ENCODE peak calls at places on chromosomes 2 and 18, in nine cellular contexts. One of them, this sample, is unnamed.

GRCh38 chr2:174544156-174544555 is 53.4 kb downstream of the WIPF1 start:
- DNase-seq in substantia nigra: no peak
- DNase-seq in COR-L47: no peak
- DNase-seq in activated CD8-positive, alpha-beta memory T cell treated with anti-CD3 and anti-CD28 coated beads for 4 hours: no peak
- DNase-seq in GM12865: no peak
- DNase-seq in ELR: no peak
- DNase-seq in HEK293T: no peak
- DNase-seq in SHP77: no peak
- DNase-seq in activated CD4-positive, alpha-beta T cell treated with anti-CD3 and anti-CD28 coated beads, Interleukin-2, amount 50 U/mL, for 24 hours: no peak
- DNase-seq in this sample: no peak

GRCh38 chr2:184685999-184686841 is 87.9 kb downstream of the ZNF804A start:
- DNase-seq in HEK293T: no peak
- DNase-seq in SHP77: no peak
- DNase-seq in substantia nigra: no peak
- DNase-seq in COR-L47: no peak
- DNase-seq in GM12865: no peak
- DNase-seq in ELR: peak
- DNase-seq in activated CD4-positive, alpha-beta T cell treated with anti-CD3 and anti-CD28 coated beads, Interleukin-2, amount 50 U/mL, for 24 hours: no peak
- DNase-seq in activated CD8-positive, alpha-beta memory T cell treated with anti-CD3 and anti-CD28 coated beads for 4 hours: no peak
- DNase-seq in this sample: peak

GRCh38 chr2:235050992-235051351 is 99.2 kb downstream of the SH3BP4 start:
- DNase-seq in ELR: peak
- DNase-seq in GM12865: no peak
- DNase-seq in substantia nigra: peak
- DNase-seq in HEK293T: peak
- DNase-seq in activated CD4-positive, alpha-beta T cell treated with anti-CD3 and anti-CD28 coated beads, Interleukin-2, amount 50 U/mL, for 24 hours: no peak
- DNase-seq in activated CD8-positive, alpha-beta memory T cell treated with anti-CD3 and anti-CD28 coated beads for 4 hours: no peak
- DNase-seq in SHP77: peak
- DNase-seq in COR-L47: peak
- DNase-seq in this sample: peak

GRCh38 chr2:122491011-122491410 is 735.6 kb downstream of the TSN start:
- DNase-seq in substantia nigra: no peak
- DNase-seq in activated CD4-positive, alpha-beta T cell treated with anti-CD3 and anti-CD28 coated beads, Interleukin-2, amount 50 U/mL, for 24 hours: no peak
- DNase-seq in SHP77: no peak
- DNase-seq in GM12865: peak
- DNase-seq in ELR: no peak
- DNase-seq in HEK293T: no peak
- DNase-seq in COR-L47: no peak
- DNase-seq in activated CD8-positive, alpha-beta memory T cell treated with anti-CD3 and anti-CD28 coated beads for 4 hours: no peak
- DNase-seq in this sample: no peak

GRCh38 chr2:134142903-134143302 is 111.0 kb upstream of the MGAT5 start:
- DNase-seq in activated CD8-positive, alpha-beta memory T cell treated with anti-CD3 and anti-CD28 coated beads for 4 hours: no peak
- DNase-seq in activated CD4-positive, alpha-beta T cell treated with anti-CD3 and anti-CD28 coated beads, Interleukin-2, amount 50 U/mL, for 24 hours: no peak
- DNase-seq in SHP77: no peak
- DNase-seq in ELR: peak
- DNase-seq in GM12865: no peak
- DNase-seq in COR-L47: no peak
- DNase-seq in HEK293T: no peak
- DNase-seq in substantia nigra: no peak
- DNase-seq in this sample: peak

GRCh38 chr18:73235921-73236320 is 368.1 kb upstream of the NETO1 start:
- DNase-seq in substantia nigra: no peak
- DNase-seq in activated CD8-positive, alpha-beta memory T cell treated with anti-CD3 and anti-CD28 coated beads for 4 hours: no peak
- DNase-seq in COR-L47: no peak
- DNase-seq in GM12865: no peak
- DNase-seq in ELR: no peak
- DNase-seq in HEK293T: no peak
- DNase-seq in SHP77: no peak
- DNase-seq in activated CD4-positive, alpha-beta T cell treated with anti-CD3 and anti-CD28 coated beads, Interleukin-2, amount 50 U/mL, for 24 hours: no peak
- DNase-seq in this sample: no peak

GRCh38 chr2:238913931-238914647 is 66.2 kb downstream of the TWIST2 start:
- DNase-seq in GM12865: no peak
- DNase-seq in SHP77: no peak
- DNase-seq in activated CD8-positive, alpha-beta memory T cell treated with anti-CD3 and anti-CD28 coated beads for 4 hours: no peak
- DNase-seq in ELR: no peak
- DNase-seq in HEK293T: no peak
- DNase-seq in COR-L47: no peak
- DNase-seq in substantia nigra: no peak
- DNase-seq in activated CD4-positive, alpha-beta T cell treated with anti-CD3 and anti-CD28 coated beads, Interleukin-2, amount 50 U/mL, for 24 hours: no peak
- DNase-seq in this sample: no peak

GRCh38 chr18:28198588-28198987 is 21.7 kb upstream of the CDH2 start:
- DNase-seq in COR-L47: no peak
- DNase-seq in activated CD8-positive, alpha-beta memory T cell treated with anti-CD3 and anti-CD28 coated beads for 4 hours: no peak
- DNase-seq in activated CD4-positive, alpha-beta T cell treated with anti-CD3 and anti-CD28 coated beads, Interleukin-2, amount 50 U/mL, for 24 hours: no peak
- DNase-seq in ELR: no peak
- DNase-seq in substantia nigra: no peak
- DNase-seq in GM12865: no peak
- DNase-seq in SHP77: no peak
- DNase-seq in HEK293T: no peak
- DNase-seq in this sample: no peak

GRCh38 chr18:5398269-5398668 is 102.7 kb upstream of the ZBTB14 start:
- DNase-seq in activated CD8-positive, alpha-beta memory T cell treated with anti-CD3 and anti-CD28 coated beads for 4 hours: no peak
- DNase-seq in SHP77: no peak
- DNase-seq in HEK293T: no peak
- DNase-seq in GM12865: no peak
- DNase-seq in substantia nigra: no peak
- DNase-seq in COR-L47: no peak
- DNase-seq in ELR: no peak
- DNase-seq in activated CD4-positive, alpha-beta T cell treated with anti-CD3 and anti-CD28 coated beads, Interleukin-2, amount 50 U/mL, for 24 hours: no peak
- DNase-seq in this sample: no peak

GRCh38 chr18:65788373-65788772 is 37.6 kb downstream of the CDH7 start:
- DNase-seq in GM12865: no peak
- DNase-seq in COR-L47: peak
- DNase-seq in activated CD8-positive, alpha-beta memory T cell treated with anti-CD3 and anti-CD28 coated beads for 4 hours: no peak
- DNase-seq in SHP77: peak
- DNase-seq in ELR: no peak
- DNase-seq in HEK293T: peak
- DNase-seq in substantia nigra: no peak
- DNase-seq in activated CD4-positive, alpha-beta T cell treated with anti-CD3 and anti-CD28 coated beads, Interleukin-2, amount 50 U/mL, for 24 hours: no peak
- DNase-seq in this sample: no peak

GRCh38 chr18:78619854-78620253 is 359.8 kb upstream of the SALL3 start:
- DNase-seq in ELR: no peak
- DNase-seq in HEK293T: no peak
- DNase-seq in substantia nigra: no peak
- DNase-seq in COR-L47: no peak
- DNase-seq in activated CD4-positive, alpha-beta T cell treated with anti-CD3 and anti-CD28 coated beads, Interleukin-2, amount 50 U/mL, for 24 hours: no peak
- DNase-seq in activated CD8-positive, alpha-beta memory T cell treated with anti-CD3 and anti-CD28 coated beads for 4 hours: no peak
- DNase-seq in GM12865: no peak
- DNase-seq in SHP77: no peak
- DNase-seq in this sample: no peak

GRCh38 chr2:8169443-8169842 is 512.4 kb upstream of the ID2 start:
- DNase-seq in activated CD8-positive, alpha-beta memory T cell treated with anti-CD3 and anti-CD28 coated beads for 4 hours: no peak
- DNase-seq in ELR: peak
- DNase-seq in GM12865: no peak
- DNase-seq in activated CD4-positive, alpha-beta T cell treated with anti-CD3 and anti-CD28 coated beads, Interleukin-2, amount 50 U/mL, for 24 hours: no peak
- DNase-seq in COR-L47: no peak
- DNase-seq in substantia nigra: no peak
- DNase-seq in SHP77: no peak
- DNase-seq in HEK293T: no peak
- DNase-seq in this sample: peak

GRCh38 chr2:200383380-200384110 is 77.1 kb downstream of the SPATS2L start:
- DNase-seq in ELR: peak
- DNase-seq in COR-L47: no peak
- DNase-seq in substantia nigra: no peak
- DNase-seq in activated CD8-positive, alpha-beta memory T cell treated with anti-CD3 and anti-CD28 coated beads for 4 hours: no peak
- DNase-seq in activated CD4-positive, alpha-beta T cell treated with anti-CD3 and anti-CD28 coated beads, Interleukin-2, amount 50 U/mL, for 24 hours: no peak
- DNase-seq in HEK293T: no peak
- DNase-seq in GM12865: peak
- DNase-seq in SHP77: no peak
- DNase-seq in this sample: peak

GRCh38 chr18:65547046-65547445 is 203.8 kb upstream of the CDH7 start:
- DNase-seq in GM12865: no peak
- DNase-seq in activated CD8-positive, alpha-beta memory T cell treated with anti-CD3 and anti-CD28 coated beads for 4 hours: no peak
- DNase-seq in COR-L47: no peak
- DNase-seq in SHP77: no peak
- DNase-seq in HEK293T: no peak
- DNase-seq in ELR: no peak
- DNase-seq in activated CD4-positive, alpha-beta T cell treated with anti-CD3 and anti-CD28 coated beads, Interleukin-2, amount 50 U/mL, for 24 hours: no peak
- DNase-seq in substantia nigra: no peak
- DNase-seq in this sample: no peak

GRCh38 chr2:141109633-141110032 is 1021.2 kb downstream of the LRP1B start:
- DNase-seq in activated CD8-positive, alpha-beta memory T cell treated with anti-CD3 and anti-CD28 coated beads for 4 hours: no peak
- DNase-seq in COR-L47: no peak
- DNase-seq in ELR: peak
- DNase-seq in SHP77: no peak
- DNase-seq in substantia nigra: no peak
- DNase-seq in activated CD4-positive, alpha-beta T cell treated with anti-CD3 and anti-CD28 coated beads, Interleukin-2, amount 50 U/mL, for 24 hours: no peak
- DNase-seq in HEK293T: peak
- DNase-seq in GM12865: no peak
- DNase-seq in this sample: no peak

GRCh38 chr2:51511002-51511401 is 479.1 kb upstream of the NRXN1 start:
- DNase-seq in substantia nigra: no peak
- DNase-seq in activated CD8-positive, alpha-beta memory T cell treated with anti-CD3 and anti-CD28 coated beads for 4 hours: no peak
- DNase-seq in activated CD4-positive, alpha-beta T cell treated with anti-CD3 and anti-CD28 coated beads, Interleukin-2, amount 50 U/mL, for 24 hours: no peak
- DNase-seq in HEK293T: no peak
- DNase-seq in COR-L47: no peak
- DNase-seq in GM12865: peak
- DNase-seq in SHP77: no peak
- DNase-seq in ELR: no peak
- DNase-seq in this sample: no peak

GRCh38 chr2:159396796-159397195 is 110.3 kb upstream of the WDSUB1 start:
- DNase-seq in substantia nigra: no peak
- DNase-seq in HEK293T: no peak
- DNase-seq in COR-L47: no peak
- DNase-seq in SHP77: no peak
- DNase-seq in activated CD4-positive, alpha-beta T cell treated with anti-CD3 and anti-CD28 coated beads, Interleukin-2, amount 50 U/mL, for 24 hours: no peak
- DNase-seq in GM12865: no peak
- DNase-seq in activated CD8-positive, alpha-beta memory T cell treated with anti-CD3 and anti-CD28 coated beads for 4 hours: no peak
- DNase-seq in ELR: no peak
- DNase-seq in this sample: no peak

GRCh38 chr2:101858246-101858645 is 133.5 kb upstream of the IL1R2 start:
- DNase-seq in substantia nigra: no peak
- DNase-seq in HEK293T: no peak
- DNase-seq in COR-L47: no peak
- DNase-seq in SHP77: no peak
- DNase-seq in activated CD8-positive, alpha-beta memory T cell treated with anti-CD3 and anti-CD28 coated beads for 4 hours: no peak
- DNase-seq in ELR: peak
- DNase-seq in activated CD4-positive, alpha-beta T cell treated with anti-CD3 and anti-CD28 coated beads, Interleukin-2, amount 50 U/mL, for 24 hours: no peak
- DNase-seq in GM12865: no peak
- DNase-seq in this sample: no peak

GRCh38 chr2:14941151-14941631 is 308.7 kb downstream of the LRATD1 start:
- DNase-seq in SHP77: no peak
- DNase-seq in GM12865: no peak
- DNase-seq in activated CD8-positive, alpha-beta memory T cell treated with anti-CD3 and anti-CD28 coated beads for 4 hours: no peak
- DNase-seq in COR-L47: no peak
- DNase-seq in activated CD4-positive, alpha-beta T cell treated with anti-CD3 and anti-CD28 coated beads, Interleukin-2, amount 50 U/mL, for 24 hours: no peak
- DNase-seq in substantia nigra: no peak
- DNase-seq in ELR: peak
- DNase-seq in HEK293T: no peak
- DNase-seq in this sample: no peak

GRCh38 chr2:118013221-118013723 is 598 bp downstream of the CCDC93 start:
- DNase-seq in SHP77: no peak
- DNase-seq in substantia nigra: peak
- DNase-seq in ELR: peak
- DNase-seq in COR-L47: peak
- DNase-seq in HEK293T: peak
- DNase-seq in activated CD8-positive, alpha-beta memory T cell treated with anti-CD3 and anti-CD28 coated beads for 4 hours: no peak
- DNase-seq in activated CD4-positive, alpha-beta T cell treated with anti-CD3 and anti-CD28 coated beads, Interleukin-2, amount 50 U/mL, for 24 hours: no peak
- DNase-seq in GM12865: peak
- DNase-seq in this sample: no peak

GRCh38 chr2:241959751-241960269 is 90.3 kb downstream of the RTP5 start:
- DNase-seq in ELR: no peak
- DNase-seq in SHP77: no peak
- DNase-seq in COR-L47: no peak
- DNase-seq in substantia nigra: no peak
- DNase-seq in activated CD4-positive, alpha-beta T cell treated with anti-CD3 and anti-CD28 coated beads, Interleukin-2, amount 50 U/mL, for 24 hours: no peak
- DNase-seq in GM12865: no peak
- DNase-seq in activated CD8-positive, alpha-beta memory T cell treated with anti-CD3 and anti-CD28 coated beads for 4 hours: no peak
- DNase-seq in HEK293T: no peak
- DNase-seq in this sample: no peak

GRCh38 chr2:109458512-109458911 is 155.3 kb downstream of the SEPTIN10 start:
- DNase-seq in substantia nigra: no peak
- DNase-seq in GM12865: no peak
- DNase-seq in ELR: no peak
- DNase-seq in activated CD8-positive, alpha-beta memory T cell treated with anti-CD3 and anti-CD28 coated beads for 4 hours: no peak
- DNase-seq in COR-L47: no peak
- DNase-seq in activated CD4-positive, alpha-beta T cell treated with anti-CD3 and anti-CD28 coated beads, Interleukin-2, amount 50 U/mL, for 24 hours: no peak
- DNase-seq in SHP77: no peak
- DNase-seq in HEK293T: no peak
- DNase-seq in this sample: no peak

GRCh38 chr2:38505779-38506178 is 96.9 kb downstream of the HNRNPLL start:
- DNase-seq in COR-L47: no peak
- DNase-seq in activated CD8-positive, alpha-beta memory T cell treated with anti-CD3 and anti-CD28 coated beads for 4 hours: no peak
- DNase-seq in activated CD4-positive, alpha-beta T cell treated with anti-CD3 and anti-CD28 coated beads, Interleukin-2, amount 50 U/mL, for 24 hours: no peak
- DNase-seq in GM12865: peak
- DNase-seq in HEK293T: no peak
- DNase-seq in substantia nigra: no peak
- DNase-seq in ELR: peak
- DNase-seq in SHP77: no peak
- DNase-seq in this sample: peak

GRCh38 chr2:85843543-85843942 is 45.2 kb downstream of the ST3GAL5 start:
- DNase-seq in activated CD8-positive, alpha-beta memory T cell treated with anti-CD3 and anti-CD28 coated beads for 4 hours: no peak
- DNase-seq in substantia nigra: no peak
- DNase-seq in ELR: peak
- DNase-seq in COR-L47: no peak
- DNase-seq in activated CD4-positive, alpha-beta T cell treated with anti-CD3 and anti-CD28 coated beads, Interleukin-2, amount 50 U/mL, for 24 hours: no peak
- DNase-seq in HEK293T: peak
- DNase-seq in GM12865: peak
- DNase-seq in SHP77: no peak
- DNase-seq in this sample: no peak

This sample was measured in NCI-H226.